ENCODE peak calls at places on chromosomes 12 and 14, in ten cellular contexts. X is colonic mucosa, G is endodermal cell, Z is psoas muscle, W is astrocyte, J is H9, M is right lobe of liver, U is left ventricle myocardium inferior, P is aorta, D is left lung. Q is an unnamed sample.
A peak's percentile ranks its signal among the peaks of the same experiment; 100 is the strongest.

GRCh38 chr14:59964251-59965007 is 44.5 kb downstream of the LRRC9 start:
- DNase-seq in X (no peak), G (peak; percentile 49), Z (no peak), W (peak; percentile 22), J (no peak), M (no peak), U (no peak), P (no peak), D (no peak), Q (no peak)

GRCh38 chr12:46071769-46072624 is 81.6 kb upstream of the SCAF11 start:
- DNase-seq in X (peak; percentile 83), G (peak; percentile 93), Z (peak; percentile 59), W (peak; percentile 36), J (peak; percentile 86), M (peak; percentile 74), U (peak; percentile 47), P (peak; percentile 61), D (peak; percentile 57), Q (no peak)

GRCh38 chr12:124323771-124324530 is 29.1 kb downstream of the RFLNA start:
- DNase-seq in X (no peak), G (peak; percentile 44), Z (no peak), W (peak; percentile 42), J (no peak), M (no peak), U (no peak), P (no peak), D (no peak), Q (no peak)

GRCh38 chr12:109305547-109305946 is 3.5 kb downstream of the FOXN4 start:
- DNase-seq in X (no peak), G (no peak), Z (no peak), W (no peak), J (no peak), M (no peak), U (no peak), P (no peak), D (no peak), Q (no peak)

GRCh38 chr14:95043732-95044462 is 113.4 kb downstream of the DICER1 start:
- DNase-seq in X (no peak), G (peak; percentile 19), Z (no peak), W (no peak), J (peak; percentile 19), M (no peak), U (no peak), P (no peak), D (no peak), Q (peak; percentile 42)

GRCh38 chr14:65100905-65101541 is 1.3 kb downstream of the MAX start:
- DNase-seq in X (no peak), G (no peak), Z (no peak), W (peak; percentile 15), J (no peak), M (no peak), U (no peak), P (no peak), D (no peak), Q (no peak)

GRCh38 chr12:75007133-75007532 is 202.5 kb downstream of the KCNC2 start:
- DNase-seq in X (no peak), G (no peak), Z (no peak), W (no peak), J (no peak), M (no peak), U (no peak), P (no peak), D (no peak), Q (no peak)

GRCh38 chr12:20625531-20625930 is 69.6 kb upstream of the SLCO1C1 start:
- DNase-seq in X (no peak), G (no peak), Z (no peak), W (no peak), J (no peak), M (no peak), U (no peak), P (no peak), D (no peak), Q (no peak)

GRCh38 chr12:54592316-54592715 is 3.9 kb upstream of the PPP1R1A start:
- DNase-seq in X (no peak), G (no peak), Z (no peak), W (no peak), J (no peak), M (no peak), U (no peak), P (no peak), D (no peak), Q (no peak)

GRCh38 chr14:55794655-55795583 is 214.9 kb downstream of the KTN1 start:
- DNase-seq in X (peak; percentile 51), G (no peak), Z (no peak), W (peak; percentile 30), J (no peak), M (no peak), U (no peak), P (no peak), D (no peak), Q (no peak)

GRCh38 chr14:21072102-21072501 is 2.0 kb downstream of the ARHGEF40 start:
- DNase-seq in X (no peak), G (no peak), Z (no peak), W (peak; percentile 68), J (no peak), M (no peak), U (no peak), P (no peak), D (no peak), Q (no peak)

GRCh38 chr12:41190360-41190759 is 2.2 kb downstream of the PDZRN4 start:
- DNase-seq in X (no peak), G (peak; percentile 65), Z (no peak), W (peak; percentile 6), J (peak; percentile 32), M (no peak), U (no peak), P (no peak), D (no peak), Q (no peak)

GRCh38 chr12:2804390-2805145 is 7.9 kb upstream of the ITFG2 start:
- DNase-seq in X (no peak), G (no peak), Z (peak; percentile 73), W (peak; percentile 62), J (no peak), M (peak; percentile 62), U (peak; percentile 76), P (peak; percentile 79), D (no peak), Q (no peak)

GRCh38 chr14:69045857-69046351 is 66.8 kb upstream of the ACTN1 start:
- DNase-seq in X (no peak), G (peak; percentile 76), Z (no peak), W (peak; percentile 53), J (no peak), M (no peak), U (no peak), P (peak; percentile 71), D (no peak), Q (no peak)
- H3K4me1 ChIP-seq in X (peaks cover 15% of the 10 kb centered on the region), G (peaks cover 32% of the 10 kb centered on the region), Z (peaks cover 58% of the 10 kb centered on the region), W (peaks cover 56% of the 10 kb centered on the region), J (peaks cover 16% of the 10 kb centered on the region), M (peaks cover 3% of the 10 kb centered on the region), U (peaks cover 85% of the 10 kb centered on the region), P (peaks cover 8% of the 10 kb centered on the region), D (peaks cover 53% of the 10 kb centered on the region), Q (peaks cover 9% of the 10 kb centered on the region)

GRCh38 chr12:49060237-49061156 is at the start of gene KMT2D:
- DNase-seq in X (peak; percentile 93), G (peak; percentile 98), Z (peak; percentile 97), W (peak; percentile 97), J (peak; percentile 97), M (peak; percentile 93), U (peak; percentile 93), P (peak; percentile 96), D (peak; percentile 96), Q (peak; percentile 93)

GRCh38 chr12:49061157-49061650 is 610 bp upstream of the KMT2D start:
- DNase-seq in X (no peak), G (no peak), Z (no peak), W (no peak), J (no peak), M (no peak), U (no peak), P (no peak), D (no peak), Q (no peak)

GRCh38 chr12:49059063-49059384 is 1.6 kb downstream of the KMT2D start:
- DNase-seq in X (no peak), G (no peak), Z (no peak), W (no peak), J (no peak), M (no peak), U (no peak), P (no peak), D (no peak), Q (no peak)

GRCh38 chr12:49058366-49059062 is 2.1 kb downstream of the KMT2D start:
- DNase-seq in X (no peak), G (no peak), Z (no peak), W (no peak), J (no peak), M (no peak), U (no peak), P (no peak), D (no peak), Q (no peak)

GRCh38 chr12:49059385-49060232 is 985 bp downstream of the KMT2D start:
- DNase-seq in X (peak; percentile 43), G (peak; percentile 67), Z (peak; percentile 74), W (peak; percentile 7), J (no peak), M (peak; percentile 75), U (no peak), P (no peak), D (peak; percentile 87), Q (no peak)
- H3K4me1 ChIP-seq in X (peaks cover 22% of the 10 kb centered on the region), G (peaks cover 4% of the 10 kb centered on the region), Z (peaks cover 37% of the 10 kb centered on the region), W (peaks cover 41% of the 10 kb centered on the region), J (peaks cover 14% of the 10 kb centered on the region), M (no peaks in the 10 kb centered on the region), U (peaks cover 75% of the 10 kb centered on the region), P (no peaks in the 10 kb centered on the region), D (peaks cover 24% of the 10 kb centered on the region), Q (peaks cover 11% of the 10 kb centered on the region)

GRCh38 chr12:111424793-111425251 is 19.1 kb downstream of the SH2B3 start:
- DNase-seq in X (no peak), G (peak; percentile 94), Z (no peak), W (no peak), J (peak; percentile 81), M (no peak), U (no peak), P (no peak), D (no peak), Q (no peak)

GRCh38 chr12:111425655-111426054 is 19.9 kb downstream of the SH2B3 start:
- DNase-seq in X (no peak), G (no peak), Z (no peak), W (no peak), J (no peak), M (peak; percentile 71), U (no peak), P (no peak), D (no peak), Q (no peak)

GRCh38 chr12:111428081-111428727 is 22.5 kb downstream of the SH2B3 start:
- DNase-seq in X (no peak), G (no peak), Z (no peak), W (no peak), J (no peak), M (no peak), U (no peak), P (no peak), D (no peak), Q (no peak)

GRCh38 chr12:111427417-111428074 is 21.8 kb downstream of the SH2B3 start:
- DNase-seq in X (no peak), G (no peak), Z (no peak), W (no peak), J (no peak), M (no peak), U (no peak), P (no peak), D (no peak), Q (no peak)

GRCh38 chr12:111426341-111427185 is 20.8 kb downstream of the SH2B3 start:
- DNase-seq in X (peak; percentile 77), G (no peak), Z (no peak), W (no peak), J (no peak), M (no peak), U (no peak), P (no peak), D (no peak), Q (no peak)
- H3K4me1 ChIP-seq in X (peaks cover 44% of the 10 kb centered on the region), G (peaks cover 7% of the 10 kb centered on the region), Z (peaks cover 22% of the 10 kb centered on the region), W (peaks cover 41% of the 10 kb centered on the region), J (peaks cover 2% of the 10 kb centered on the region), M (peaks cover 15% of the 10 kb centered on the region), U (peaks cover 100% of the 10 kb centered on the region), P (no peaks in the 10 kb centered on the region), D (peaks cover 25% of the 10 kb centered on the region), Q (peaks cover 23% of the 10 kb centered on the region)

GRCh38 chr12:104421343-104421742 is 35.4 kb upstream of the CHST11 start:
- DNase-seq in X (no peak), G (no peak), Z (no peak), W (no peak), J (no peak), M (no peak), U (no peak), P (no peak), D (no peak), Q (no peak)
- H3K4me1 ChIP-seq in X (no peaks in the 10 kb centered on the region), G (peaks cover 4% of the 10 kb centered on the region), Z (no peaks in the 10 kb centered on the region), W (no peaks in the 10 kb centered on the region), J (no peaks in the 10 kb centered on the region), M (no peaks in the 10 kb centered on the region), U (no peaks in the 10 kb centered on the region), P (peaks cover 6% of the 10 kb centered on the region), D (no peaks in the 10 kb centered on the region), Q (peaks cover 15% of the 10 kb centered on the region)